ENCODE peak calls at places on chromosomes 12 and 14, in nine cellular contexts. I is tibial nerve; X is myocyte; Q is smooth muscle cell of the brain vasculature; E is lower lobe of right lung; M is astrocyte of the cerebellum; H is KBM-7; B is NCI-H460; Y is activated CD4-positive, alpha-beta T cell treated with anti-CD3 and anti-CD28 coated beads, Interleukin-2, amount 50 U/mL, for 4 hours. S is an unnamed sample.

GRCh38 chr14:51914310-51914709 is 53.9 kb downstream of the GNG2 start:
- DNase-seq in Y (no peak), M (no peak), B (no peak), E (no peak), H (no peak), X (no peak), I (no peak), Q (no peak), S (no peak)

GRCh38 chr12:3200032-3200617 is 122.9 kb downstream of the TSPAN9 start:
- DNase-seq in X (peak), Y (no peak), M (no peak), B (no peak), E (no peak), Q (no peak), I (no peak), H (no peak), S (no peak)

GRCh38 chr14:71764701-71765347 is 167.4 kb upstream of the RGS6 start:
- DNase-seq in X (no peak), B (no peak), Q (no peak), H (no peak), I (no peak), E (no peak), M (no peak), Y (no peak), S (no peak)

GRCh38 chr12:122413516-122414404 is 8.7 kb downstream of the CLIP1 start:
- DNase-seq in H (peak), E (no peak), I (no peak), X (no peak), Q (no peak), Y (no peak), B (no peak), M (no peak), S (no peak)

GRCh38 chr14:94622653-94623421 is 10.6 kb downstream of the SERPINA3 start:
- DNase-seq in H (no peak), Y (no peak), E (no peak), Q (no peak), M (no peak), I (no peak), B (no peak), X (peak), S (no peak)

GRCh38 chr12:5612556-5613421 is 180.9 kb downstream of the NTF3 start:
- DNase-seq in H (no peak), E (no peak), B (no peak), M (no peak), Y (no peak), I (no peak), X (no peak), Q (no peak), S (no peak)

GRCh38 chr12:113844495-113845175 is 121.5 kb downstream of the RBM19 start:
- DNase-seq in X (peak), B (no peak), E (no peak), Q (no peak), M (no peak), H (no peak), Y (no peak), I (no peak), S (no peak)

GRCh38 chr14:79281244-79282199 is 929.8 kb downstream of the DIO2 start:
- DNase-seq in Q (no peak), M (no peak), H (no peak), I (no peak), E (no peak), B (no peak), Y (no peak), X (no peak), S (no peak)

GRCh38 chr14:61469771-61470170 is 148.4 kb downstream of the PRKCH start:
- DNase-seq in H (no peak), Y (no peak), I (no peak), Q (no peak), M (no peak), B (no peak), X (peak), E (no peak), S (no peak)

GRCh38 chr12:47277972-47278448 is 198.3 kb upstream of the AMIGO2 start:
- DNase-seq in H (peak), Y (no peak), Q (peak), E (no peak), I (no peak), X (peak), M (peak), B (peak), S (no peak)

S was measured in central memory CD8-positive, alpha-beta T cell.